ENCODE peak calls at places on chromosomes 6 and 20, in eight cellular contexts. H, X, I, J, U, M, W and K are unnamed samples.

GRCh38 chr6:5260111-5260620 is 584 bp downstream of the LYRM4 start:
- DNase-seq in H (peak), I (peak), X (peak), J (peak), M (peak), U (peak), W (peak), K (peak)

GRCh38 chr6:41712651-41713103 is 22.7 kb downstream of the TFEB start:
- DNase-seq in M (peak), I (peak), X (no peak), J (no peak), U (no peak), W (no peak), H (peak), K (no peak)

GRCh38 chr6:118706702-118707101 is 55.3 kb upstream of the CEP85L start:
- DNase-seq in W (no peak), J (no peak), U (no peak), I (no peak), M (no peak), X (no peak), H (no peak), K (no peak)

GRCh38 chr6:129748212-129748900 is 38.4 kb upstream of the ARHGAP18 start:
- DNase-seq in J (peak), X (peak), H (no peak), U (no peak), I (peak), M (no peak), W (peak), K (peak)

GRCh38 chr6:166162599-166163342 is 4.9 kb downstream of the TBXT start:
- DNase-seq in W (no peak), U (no peak), J (no peak), X (no peak), M (no peak), H (no peak), I (no peak), K (no peak)

GRCh38 chr6:125188037-125188436 is 34.5 kb downstream of the TPD52L1 start:
- DNase-seq in J (no peak), W (peak), U (no peak), M (no peak), X (no peak), I (no peak), H (no peak), K (no peak)

GRCh38 chr20:41398408-41398807 is 31.8 kb upstream of the EMILIN3 start:
- DNase-seq in X (no peak), W (no peak), H (no peak), M (no peak), J (peak), U (no peak), I (peak), K (no peak)

GRCh38 chr6:40727272-40727671 is 140.1 kb upstream of the LRFN2 start:
- DNase-seq in J (no peak), U (no peak), X (no peak), M (no peak), I (no peak), W (peak), H (no peak), K (no peak)

DNA sequence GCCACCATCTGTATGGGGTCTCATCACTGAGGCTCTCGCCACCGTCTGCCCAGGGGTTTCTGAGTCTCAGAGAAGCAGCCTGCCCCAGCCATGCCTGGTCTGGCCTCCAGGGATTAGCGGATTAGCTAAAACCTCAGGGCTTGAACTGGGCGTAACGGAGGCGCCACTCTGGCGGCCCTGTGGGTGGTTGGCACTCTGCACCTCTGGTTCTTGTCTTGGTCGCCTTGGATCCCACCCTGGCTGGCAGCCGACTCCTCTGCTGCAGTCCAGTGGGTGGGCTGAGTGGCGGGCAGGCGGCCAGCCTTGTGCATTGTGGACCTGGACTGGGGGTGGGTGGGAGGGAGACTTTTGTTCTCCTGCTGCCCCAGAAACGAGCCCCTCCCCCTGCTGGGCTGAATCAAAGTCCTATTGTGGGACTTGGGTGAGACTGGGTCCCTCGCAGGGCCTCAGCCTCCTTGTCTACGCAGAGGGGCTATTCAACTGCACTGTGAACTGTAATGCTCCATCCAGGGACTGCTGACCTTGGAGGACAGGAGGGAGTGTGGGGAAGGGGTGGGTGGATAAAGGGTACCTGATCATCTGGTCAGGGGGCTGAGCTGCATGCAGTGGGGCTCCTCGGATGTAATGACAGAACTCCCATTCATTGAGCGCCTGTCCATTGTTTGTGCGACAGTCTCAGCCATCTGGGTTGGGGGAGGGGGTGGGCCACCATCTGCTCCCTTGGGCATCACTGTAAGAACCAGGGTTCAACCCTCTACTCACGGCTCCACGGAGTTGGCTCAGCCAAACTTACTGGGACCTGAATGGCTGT is 23.9 kb downstream of the SUN5 start:
- DNase-seq in I (no peak), M (no peak), J (no peak), W (no peak), H (no peak), U (no peak), X (peak), K (no peak)
- TF ChIP-seq POLR2A in I (no peak), M (no peak), J (no peak), W (no peak), H (no peak), U (no peak), X (no peak), K (no peak)

GRCh38 chr6:24453921-24454320 is 35.5 kb downstream of the GPLD1 start:
- DNase-seq in J (no peak), M (no peak), U (peak), X (no peak), W (no peak), I (no peak), H (no peak), K (no peak)
- TF ChIP-seq CTCF in J (no peak), M (no peak), U (no peak), X (no peak), W (no peak), I (no peak), H (no peak), K (no peak)

DNA sequence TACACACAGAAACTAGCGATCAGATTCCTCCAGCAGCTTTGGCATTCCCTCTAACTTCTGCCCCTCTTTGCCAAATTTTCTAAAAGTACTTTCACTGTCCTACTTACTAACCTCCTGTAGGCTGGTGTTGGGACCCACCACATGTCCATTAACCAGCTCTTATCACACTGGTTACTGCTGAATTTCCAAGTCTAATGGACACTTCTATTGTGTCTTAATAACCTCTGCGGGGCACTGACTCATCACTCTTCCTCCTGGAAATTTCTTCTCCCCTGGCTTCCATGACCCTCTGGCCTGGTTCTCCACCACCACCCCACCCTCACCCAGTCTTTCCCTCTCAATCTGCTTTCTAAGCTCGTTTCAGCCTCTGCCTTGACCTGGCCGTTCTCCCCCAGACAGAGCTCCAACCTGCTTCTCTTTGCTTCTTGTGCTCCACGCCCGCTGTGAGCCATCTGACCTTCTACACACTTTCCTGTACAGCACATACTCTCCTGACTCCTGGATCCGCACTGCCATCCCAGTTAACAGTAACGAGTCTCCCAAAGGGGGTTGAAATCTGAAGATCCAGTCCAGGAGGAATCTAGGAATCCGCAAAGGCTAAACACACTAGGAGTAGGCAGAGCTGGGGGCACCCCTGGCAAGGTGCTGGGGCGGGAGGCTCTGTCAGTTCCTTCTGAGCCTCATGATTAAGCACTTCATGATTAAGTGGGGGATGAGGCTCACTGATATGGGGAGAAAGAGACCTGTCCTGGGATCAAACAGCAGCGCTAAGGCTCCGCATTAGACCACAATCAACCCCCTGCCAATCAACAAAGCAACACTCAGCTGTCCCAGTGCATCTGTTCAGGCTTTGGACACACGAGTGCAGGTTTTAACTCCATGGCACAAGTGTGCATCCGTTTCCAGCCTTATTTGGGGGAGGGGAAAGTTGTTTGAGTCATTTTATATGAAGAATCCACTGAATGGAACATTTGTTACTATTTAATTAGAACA is 146.2 kb downstream of the LY86 start:
- DNase-seq in H (no peak), U (no peak), W (no peak), M (no peak), X (no peak), J (no peak), I (no peak), K (no peak)
- H3K4me3 ChIP-seq in H (no peak), U (no peak), W (no peak), M (no peak), X (no peak), J (no peak), I (no peak), K (no peak)

DNA sequence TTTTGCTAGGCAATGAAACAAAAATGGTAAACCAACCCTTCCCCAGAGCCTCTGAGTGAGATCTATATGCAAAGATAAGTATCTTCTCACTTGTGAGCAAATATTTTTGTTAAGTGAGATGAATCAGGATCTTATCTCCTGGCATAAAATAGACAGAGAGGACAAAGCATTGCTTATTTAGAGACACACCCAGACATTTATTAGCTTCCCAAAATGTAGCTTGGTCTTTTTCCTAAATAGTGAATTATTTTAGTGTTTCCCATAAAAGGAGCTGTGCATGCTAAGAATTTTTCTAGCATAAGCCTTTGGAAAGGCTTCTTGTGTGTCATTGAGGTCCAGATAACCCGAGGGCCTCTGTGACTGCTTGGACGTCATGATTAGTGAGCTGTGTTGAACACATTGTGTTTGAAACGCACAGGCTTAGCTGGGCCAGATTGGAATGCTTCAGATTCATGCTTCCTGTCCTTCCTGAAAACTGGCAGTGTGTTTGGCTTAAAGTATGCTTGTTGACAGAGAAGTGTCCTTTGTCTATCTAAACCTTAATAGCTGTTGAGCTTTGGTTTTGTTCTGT is 16.5 kb downstream of the MTHFD1L start:
- DNase-seq in U (no peak), J (peak), W (no peak), X (peak), M (no peak), I (no peak), H (peak), K (peak)
- TF ChIP-seq POLR2A in U (no peak), J (no peak), W (no peak), X (no peak), M (no peak), I (no peak), H (no peak), K (no peak)

GRCh38 chr6:77373955-77374354 is 89.3 kb downstream of the HTR1B start:
- DNase-seq in U (no peak), J (no peak), I (peak), M (no peak), W (no peak), H (no peak), X (no peak), K (no peak)
- TF ChIP-seq CTCF in U (no peak), J (no peak), I (no peak), M (no peak), W (no peak), H (no peak), X (no peak), K (no peak)

GRCh38 chr6:11129908-11130565 is 18.5 kb upstream of the ERVFRD-1 start:
- DNase-seq in X (no peak), I (no peak), J (no peak), U (no peak), W (no peak), M (no peak), H (no peak), K (no peak)
- H3K4me3 ChIP-seq in X (no peak), I (no peak), J (no peak), U (no peak), W (no peak), M (no peak), H (no peak), K (no peak)

GRCh38 chr6:152571863-152572394 is 65.2 kb downstream of the SYNE1 start:
- DNase-seq in M (no peak), J (no peak), U (no peak), H (no peak), X (no peak), I (no peak), W (no peak), K (no peak)
- TF ChIP-seq POLR2A in M (no peak), J (no peak), U (no peak), H (no peak), X (no peak), I (no peak), W (no peak), K (no peak)